ENCODE peak calls at places on chromosome 7, in seven cellular contexts. H is heart left ventricle, T is lower leg skin, I is HCT116, C is GM12891, G is H54, K is right lobe of liver. Y is an unnamed sample.

GRCh38 chr7:155706376-155706775 is 61.9 kb downstream of the RBM33 start:
- DNase-seq in H (no peak), T (no peak), I (no peak), C (no peak), G (no peak), K (no peak), Y (no peak)

GRCh38 chr7:55288070-55288824 is 76.9 kb upstream of the LANCL2 start:
- DNase-seq in H (no peak), T (no peak), I (no peak), C (no peak), G (no peak), K (no peak), Y (no peak)

GRCh38 chr7:32579776-32580175 is 84.5 kb downstream of the AVL9 start:
- DNase-seq in H (no peak), T (no peak), I (no peak), C (no peak), G (no peak), K (no peak), Y (no peak)

GRCh38 chr7:121331574-121331973 is 2.8 kb downstream of the WNT16 start:
- DNase-seq in H (no peak), T (no peak), I (no peak), C (no peak), G (no peak), K (no peak), Y (no peak)

GRCh38 chr7:28354601-28355062 is 57.7 kb upstream of the CREB5 start:
- DNase-seq in H (no peak), T (no peak), I (no peak), C (no peak), G (peak), K (no peak), Y (no peak)

GRCh38 chr7:17301491-17302101 is 3.1 kb downstream of the AHR start:
- DNase-seq in H (peak), T (peak), I (no peak), C (no peak), G (no peak), K (no peak), Y (no peak)

GRCh38 chr7:152615052-152615741 is 60.7 kb downstream of the XRCC2 start:
- DNase-seq in H (no peak), T (no peak), I (no peak), C (no peak), G (no peak), K (no peak), Y (no peak)

GRCh38 chr7:8365499-8366110 is 67.8 kb upstream of the NXPH1 start:
- DNase-seq in H (no peak), T (no peak), I (peak), C (no peak), G (no peak), K (no peak), Y (no peak)

GRCh38 chr7:31513790-31514189 is at the start of gene ITPRID1:
- DNase-seq in H (no peak), T (no peak), I (no peak), C (no peak), G (no peak), K (no peak), Y (no peak)

GRCh38 chr7:50805425-50806130 is 22.9 kb upstream of the GRB10 start:
- DNase-seq in H (no peak), T (no peak), I (no peak), C (no peak), G (no peak), K (no peak), Y (no peak)

GRCh38 chr7:28440055-28440601 is 27.8 kb downstream of the CREB5 start:
- DNase-seq in H (no peak), T (no peak), I (no peak), C (no peak), G (no peak), K (no peak), Y (no peak)

GRCh38 chr7:183907-184767 is 8.2 kb upstream of the FAM20C start:
- DNase-seq in H (no peak), T (no peak), I (no peak), C (no peak), G (no peak), K (no peak), Y (no peak)

GRCh38 chr7:8189615-8190014 is 72.4 kb downstream of the ICA1 start:
- DNase-seq in H (no peak), T (no peak), I (no peak), C (no peak), G (no peak), K (no peak), Y (no peak)

GRCh38 chr7:86911703-86912102 is 147.8 kb downstream of the ELAPOR2 start:
- DNase-seq in H (no peak), T (no peak), I (no peak), C (no peak), G (no peak), K (no peak), Y (no peak)

GRCh38 chr7:37448637-37449331 is at the start of gene ELMO1:
- DNase-seq in H (peak), T (peak), I (no peak), C (peak), G (no peak), K (peak), Y (peak)
- TF ChIP-seq POLR2A in H (peak), T (no peak), I (no peak), C (peak), G (no peak), K (peak), Y (peak)

GRCh38 chr7:151148319-151149259 is 18.9 kb downstream of the GBX1 start:
- DNase-seq in H (no peak), T (no peak), I (no peak), C (no peak), G (no peak), K (no peak), Y (no peak)
- TF ChIP-seq POLR2A in H (no peak), T (no peak), I (no peak), C (no peak), G (no peak), K (no peak), Y (no peak)

GRCh38 chr7:26192485-26193087 is 8.0 kb downstream of the HNRNPA2B1 start:
- DNase-seq in H (no peak), T (no peak), I (no peak), C (no peak), G (no peak), K (no peak), Y (no peak)
- TF ChIP-seq POLR2A in H (no peak), T (no peak), I (no peak), C (peak), G (no peak), K (no peak), Y (peak)

GRCh38 chr7:134108803-134109202 is 18.3 kb upstream of the LRGUK start:
- DNase-seq in H (no peak), T (no peak), I (no peak), C (no peak), G (no peak), K (no peak), Y (no peak)
- TF ChIP-seq POLR2A in H (no peak), T (no peak), I (no peak), C (no peak), G (no peak), K (no peak), Y (no peak)

DNA sequence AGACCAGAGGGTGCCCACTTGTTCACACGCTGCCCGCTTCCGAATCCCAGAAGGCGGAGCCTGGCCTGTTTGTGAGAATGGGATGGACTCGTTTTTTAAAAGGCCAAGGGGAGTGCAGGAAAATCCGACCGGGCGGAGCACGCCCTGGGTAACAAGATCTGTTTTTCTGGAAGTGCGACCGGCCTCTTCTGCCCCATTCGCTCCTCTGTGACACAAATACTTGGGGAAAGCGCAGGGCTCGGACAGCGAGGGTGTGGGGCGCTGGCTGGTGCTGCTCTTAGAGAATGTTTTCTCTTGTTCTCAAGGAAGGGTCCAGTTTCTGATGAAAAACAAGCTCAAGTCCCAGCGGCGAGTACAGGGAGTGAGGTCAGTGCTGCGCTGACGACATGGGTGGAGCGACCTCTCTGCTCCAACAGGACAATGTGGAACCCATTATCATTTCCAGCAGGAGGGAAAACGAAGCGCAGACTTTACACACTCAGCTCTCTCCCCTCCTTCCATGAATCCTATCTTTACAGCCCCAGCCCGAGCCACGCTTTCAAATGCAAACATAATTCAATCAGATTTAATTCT is 1.3 kb downstream of the RADIL start:
- DNase-seq in H (peak), T (peak), I (no peak), C (no peak), G (no peak), K (no peak), Y (no peak)
- TF ChIP-seq POLR2A in H (peak), T (no peak), I (no peak), C (no peak), G (no peak), K (no peak), Y (no peak)